ENCODE peak calls at places on chromosome 1, in five cellular contexts. D is HCT116, J is SK-N-SH, I is transverse colon, O is sigmoid colon. M is an unnamed sample.

GRCh38 chr1:36989260-36989659 is 45.1 kb downstream of the GRIK3 start:
- DNase-seq in D (no peak), J (no peak), I (no peak), O (no peak), M (no peak)

GRCh38 chr1:111989531-111990025 is at the start of gene KCND3:
- DNase-seq in D (no peak), J (peak; percentile 81), I (peak; percentile 28), O (no peak), M (no peak)

GRCh38 chr1:212514056-212514614 is 81.4 kb downstream of the NENF start:
- DNase-seq in D (peak; percentile 78), J (no peak), I (peak; percentile 59), O (peak; percentile 70), M (peak; percentile 85)

GRCh38 chr1:108897865-108898720 is 21.3 kb downstream of the GPSM2 start:
- DNase-seq in D (peak; percentile 40), J (peak; percentile 44), I (peak; percentile 16), O (no peak), M (no peak)

GRCh38 chr1:71252900-71253299 is 172.1 kb upstream of the ZRANB2 start:
- DNase-seq in D (no peak), J (no peak), I (no peak), O (no peak), M (no peak)

GRCh38 chr1:184773762-184774320 is 19.2 kb upstream of the EDEM3 start:
- DNase-seq in D (no peak), J (no peak), I (peak; percentile 30), O (no peak), M (no peak)

GRCh38 chr1:207885129-207886032 is 25.5 kb downstream of the CD34 start:
- DNase-seq in D (peak; percentile 63), J (peak; percentile 82), I (peak; percentile 88), O (peak; percentile 93), M (no peak)

GRCh38 chr1:154745286-154745731 is 124.8 kb downstream of the KCNN3 start:
- DNase-seq in D (no peak), J (no peak), I (peak; percentile 31), O (peak; percentile 93), M (no peak)

GRCh38 chr1:147773215-147773715 is 12.9 kb upstream of the GJA5 start:
- DNase-seq in D (no peak), J (no peak), I (no peak), O (no peak), M (no peak)

GRCh38 chr1:245690153-245690552 is 535.4 kb downstream of the KIF26B start:
- DNase-seq in D (no peak), J (no peak), I (no peak), O (no peak), M (no peak)

GRCh38 chr1:45974541-45975269 is 157.7 kb downstream of the PIK3R3 start:
- DNase-seq in D (no peak), J (no peak), I (peak; percentile 46), O (no peak), M (no peak)

GRCh38 chr1:233081686-233082085 is 131.3 kb downstream of the NTPCR start:
- DNase-seq in D (no peak), J (peak; percentile 5), I (no peak), O (no peak), M (no peak)

GRCh38 chr1:204612326-204612725 is 73.2 kb downstream of the LRRN2 start:
- DNase-seq in D (no peak), J (no peak), I (no peak), O (no peak), M (no peak)

DNA sequence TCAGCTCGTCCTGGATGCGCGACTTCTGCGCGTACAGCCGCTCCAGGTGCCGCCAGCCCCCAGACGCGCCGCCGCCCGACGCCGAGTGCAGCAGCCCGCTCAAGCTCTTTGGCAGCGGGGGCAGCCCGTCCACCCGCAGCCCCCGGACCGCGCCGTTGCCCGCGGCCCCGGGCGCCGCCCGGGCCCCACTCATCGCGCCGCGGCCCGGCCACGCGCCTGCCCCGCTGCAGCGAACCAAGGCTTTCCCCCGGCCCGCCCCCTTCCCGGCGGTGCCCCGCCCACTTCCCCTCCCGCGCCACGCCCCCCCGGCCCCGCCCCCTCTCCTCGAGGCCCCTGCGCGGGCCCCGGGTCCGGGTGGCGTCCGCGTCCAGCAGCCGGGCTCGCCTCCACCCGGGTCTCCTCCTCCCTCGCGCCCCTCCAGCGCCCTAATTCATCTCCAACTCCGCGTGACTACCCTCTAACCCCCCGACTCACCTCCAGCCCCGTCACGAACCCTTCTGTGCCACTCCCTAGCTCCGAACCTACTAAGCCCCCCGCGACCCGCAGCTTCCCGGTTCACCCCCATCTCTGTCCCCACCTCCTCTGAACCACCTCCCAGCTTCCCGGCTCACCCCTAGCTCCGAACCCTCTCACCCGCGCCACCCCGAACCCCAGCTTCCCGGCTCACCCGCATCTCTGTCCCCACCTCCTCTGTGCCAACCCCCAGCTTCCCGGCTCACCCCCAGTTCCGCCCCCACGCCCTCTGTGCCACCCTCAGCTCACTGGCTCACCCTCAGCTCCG is at the start of gene FAM89A:
- DNase-seq in D (peak; percentile 4), J (peak; percentile 89), I (peak; percentile 72), O (peak; percentile 71), M (peak; percentile 95)
- TF ChIP-seq POLR2AphosphoS5 in D (peak; percentile 75), J (no peak), I (no peak), O (no peak), M (peak; percentile 39)

GRCh38 chr1:97740891-97741290 is 179.9 kb downstream of the DPYD start:
- DNase-seq in D (no peak), J (no peak), I (no peak), O (no peak), M (no peak)

GRCh38 chr1:97743129-97743528 is 177.7 kb downstream of the DPYD start:
- DNase-seq in D (no peak), J (no peak), I (no peak), O (no peak), M (no peak)

GRCh38 chr1:97738270-97738669 is 182.6 kb downstream of the DPYD start:
- DNase-seq in D (no peak), J (no peak), I (no peak), O (no peak), M (no peak)

GRCh38 chr1:97739596-97740103 is 181.2 kb downstream of the DPYD start:
- DNase-seq in D (no peak), J (no peak), I (no peak), O (no peak), M (no peak)
- TF ChIP-seq POLR2AphosphoS5 in D (no peak), J (no peak), I (no peak), O (no peak), M (no peak)

GRCh38 chr1:15035236-15035635 is 118.3 kb upstream of the TMEM51 start:
- DNase-seq in D (no peak), J (no peak), I (no peak), O (no peak), M (no peak)

GRCh38 chr1:15036101-15036500 is 117.4 kb upstream of the TMEM51 start:
- DNase-seq in D (no peak), J (no peak), I (no peak), O (no peak), M (no peak)

GRCh38 chr1:15039901-15040300 is 113.6 kb upstream of the TMEM51 start:
- DNase-seq in D (no peak), J (no peak), I (no peak), O (no peak), M (no peak)

GRCh38 chr1:15039017-15039648 is 114.4 kb upstream of the TMEM51 start:
- DNase-seq in D (no peak), J (no peak), I (no peak), O (no peak), M (no peak)

DNA sequence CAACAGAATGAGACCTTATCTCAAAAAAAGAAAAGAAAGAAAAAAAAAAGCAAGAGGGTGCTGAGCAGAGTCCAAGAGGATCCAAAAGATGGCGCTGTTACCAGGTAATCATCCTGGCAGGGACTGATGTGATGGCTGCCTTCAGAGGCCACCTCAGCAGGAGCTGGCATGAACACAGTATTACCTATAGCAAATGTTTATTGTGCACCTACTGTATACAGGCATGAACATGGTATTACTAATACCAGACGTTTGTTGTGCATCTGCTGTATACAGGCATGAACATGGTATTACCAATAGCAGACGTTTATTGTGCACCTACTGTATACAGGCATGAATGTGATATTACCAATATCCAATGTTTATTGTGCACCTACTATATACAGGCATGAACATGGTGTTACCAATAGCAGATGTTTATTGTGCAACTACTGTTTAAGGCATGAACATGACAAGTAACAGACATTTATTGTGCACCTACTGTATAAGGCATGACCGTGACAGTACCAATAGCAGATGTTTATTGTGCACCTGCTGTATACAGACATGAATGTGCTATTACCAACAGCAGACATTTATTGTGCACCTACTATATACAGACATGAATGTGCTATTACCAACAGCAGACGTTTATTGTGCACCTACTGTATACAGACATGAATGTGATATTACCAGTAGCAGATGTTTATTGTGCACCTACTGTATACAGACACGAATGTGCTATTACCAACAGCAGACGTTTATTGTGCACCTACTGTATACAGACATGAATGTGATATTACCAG is 115.1 kb upstream of the TMEM51 start:
- DNase-seq in D (peak; percentile 77), J (peak; percentile 55), I (no peak), O (no peak), M (no peak)
- TF ChIP-seq POLR2AphosphoS5 in D (no peak), J (no peak), I (no peak), O (no peak), M (no peak)

GRCh38 chr1:26833432-26834405 is 7.2 kb downstream of the ZDHHC18 start:
- DNase-seq in D (no peak), J (no peak), I (peak; percentile 83), O (no peak), M (peak; percentile 83)
- TF ChIP-seq POLR2AphosphoS5 in D (no peak), J (no peak), I (no peak), O (no peak), M (peak; percentile 36)

DNA sequence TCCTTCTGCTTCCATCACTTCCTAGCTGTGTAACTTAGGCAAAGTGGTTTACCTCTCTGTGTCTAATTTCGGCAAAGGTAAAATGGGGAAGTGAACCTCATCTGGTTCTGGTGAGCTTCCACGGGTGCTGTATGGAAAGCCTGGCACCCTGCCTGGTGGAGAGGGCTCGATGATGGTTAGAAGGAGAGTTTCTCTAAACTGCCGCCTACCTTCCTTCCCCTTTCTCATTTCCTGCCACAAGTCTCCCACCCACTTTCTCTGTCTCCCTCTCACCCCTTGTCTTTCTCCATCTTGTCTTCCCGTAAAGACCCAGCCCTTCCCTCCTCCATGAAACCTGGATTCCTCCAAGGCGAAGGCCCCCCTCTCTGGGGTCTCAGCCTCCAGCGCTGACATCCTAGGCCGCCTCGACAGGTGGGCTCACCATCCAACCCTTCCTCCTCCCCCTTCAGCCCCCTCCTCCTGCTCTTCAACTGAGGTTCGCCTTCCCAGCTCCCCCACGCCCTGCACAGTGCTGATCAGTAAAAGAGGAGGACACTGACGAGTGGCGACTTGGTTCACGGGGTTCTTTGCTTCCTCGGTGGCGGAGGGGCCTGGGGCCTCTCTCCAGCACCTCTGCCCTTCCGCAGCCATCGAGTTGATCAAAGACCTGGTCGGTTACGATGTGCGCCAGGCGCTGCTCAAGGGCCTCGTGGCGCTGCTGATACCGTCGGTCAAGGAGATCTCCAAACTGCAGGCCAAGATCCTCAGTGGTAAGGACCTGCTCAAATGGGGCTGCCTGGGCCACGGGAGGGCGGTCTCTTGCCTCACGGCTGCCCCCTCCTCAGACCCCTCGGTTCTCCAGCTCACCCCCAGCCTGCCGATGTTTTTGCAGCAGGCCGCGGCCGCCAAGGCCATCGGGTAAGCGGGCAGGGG is 7.2 kb downstream of the RNU5D-1 start:
- DNase-seq in D (no peak), J (no peak), I (peak; percentile 56), O (no peak), M (no peak)
- TF ChIP-seq POLR2AphosphoS5 in D (no peak), J (no peak), I (no peak), O (no peak), M (no peak)

GRCh38 chr1:214261206-214262123 is 19.5 kb upstream of the SMYD2 start:
- DNase-seq in D (peak; percentile 64), J (peak; percentile 72), I (peak; percentile 83), O (peak; percentile 88), M (peak; percentile 88)
- TF ChIP-seq POLR2AphosphoS5 in D (no peak), J (no peak), I (no peak), O (no peak), M (no peak)

M was measured in upper lobe of left lung.